ENCODE peak calls at places on chromosomes 3 and 15, in ten cellular contexts. X, I, J, B, R, V, H, Y, U and A are unnamed samples.
A peak's percentile ranks its signal among the peaks of the same experiment; 100 is the strongest.

GRCh38 chr3:171028025-171028778 is 1.7 kb upstream of the SLC2A2 start:
- DNase-seq in Y (no peak), J (peak; percentile 92), V (peak; percentile 52), I (peak; percentile 54), X (peak; percentile 63), H (peak; percentile 49), R (peak; percentile 92), U (peak; percentile 52), B (no peak), A (peak; percentile 77)

GRCh38 chr3:181176610-181177009 is 187.1 kb upstream of the DNAJC19 start:
- DNase-seq in V (no peak), B (no peak), H (peak; percentile 69), R (peak; percentile 16), X (peak; percentile 21), J (peak; percentile 53), I (peak; percentile 36), Y (no peak), U (peak; percentile 36), A (peak; percentile 61)

GRCh38 chr15:101497484-101498034 is 8.1 kb upstream of the PCSK6 start:
- DNase-seq in B (no peak), H (no peak), I (no peak), U (no peak), Y (peak; percentile 5), J (no peak), R (no peak), X (no peak), V (no peak), A (no peak)

GRCh38 chr15:41790756-41791546 is 16.7 kb downstream of the MAPKBP1 start:
- DNase-seq in X (no peak), B (no peak), Y (no peak), R (peak; percentile 76), J (peak; percentile 82), H (no peak), I (no peak), V (no peak), U (peak; percentile 30), A (peak; percentile 78)

GRCh38 chr3:129317014-129317771 is 38.5 kb downstream of the HMCES start:
- DNase-seq in U (no peak), H (no peak), J (no peak), X (no peak), I (no peak), B (no peak), V (no peak), Y (no peak), R (no peak), A (no peak)

GRCh38 chr15:75750261-75751050 is 37.8 kb upstream of the CSPG4 start:
- DNase-seq in I (no peak), V (no peak), U (no peak), R (no peak), J (no peak), B (no peak), X (no peak), Y (no peak), H (no peak), A (no peak)

GRCh38 chr15:48579945-48580671 is 65.4 kb downstream of the FBN1 start:
- DNase-seq in R (peak; percentile 48), Y (no peak), J (peak; percentile 59), V (no peak), I (no peak), H (no peak), X (no peak), B (no peak), U (no peak), A (peak; percentile 54)

GRCh38 chr3:14787630-14788029 is 31.1 kb upstream of the FGD5 start:
- DNase-seq in J (no peak), I (no peak), V (no peak), B (no peak), X (no peak), U (no peak), Y (no peak), R (no peak), H (no peak), A (no peak)

GRCh38 chr3:142224482-142225072 is 808 bp downstream of the GK5 start:
- DNase-seq in U (no peak), R (peak; percentile 12), V (no peak), B (no peak), Y (no peak), I (no peak), J (peak; percentile 40), H (no peak), X (no peak), A (peak; percentile 37)

GRCh38 chr15:83061680-83062079 is 5.4 kb downstream of the BTBD1 start:
- DNase-seq in U (no peak), H (no peak), X (no peak), R (peak; percentile 64), V (no peak), Y (no peak), B (no peak), J (peak; percentile 15), I (no peak), A (no peak)

GRCh38 chr3:55066406-55067128 is 138.7 kb upstream of the LRTM1 start:
- DNase-seq in B (no peak), R (no peak), U (no peak), Y (no peak), J (no peak), H (no peak), X (no peak), I (no peak), V (no peak), A (peak; percentile 31)

GRCh38 chr3:61439116-61439459 is 122.3 kb upstream of the PTPRG start:
- DNase-seq in I (no peak), B (no peak), Y (no peak), H (no peak), U (no peak), V (no peak), R (no peak), J (no peak), X (no peak), A (no peak)

GRCh38 chr3:146020969-146021368 is 140.0 kb downstream of the PLOD2 start:
- DNase-seq in I (no peak), X (no peak), V (no peak), U (no peak), R (no peak), Y (no peak), B (no peak), H (no peak), J (no peak), A (no peak)
- TF ChIP-seq CTCF in I (no peak), X (no peak), V (no peak), U (no peak), R (no peak), Y (no peak), B (peak; percentile 3), H (no peak), J (no peak), A (no peak)

GRCh38 chr3:156448300-156448699 is 106.6 kb downstream of the SSR3 start:
- DNase-seq in B (no peak), H (no peak), X (peak; percentile 64), U (no peak), V (no peak), I (no peak), Y (peak; percentile 39), J (peak; percentile 79), R (peak; percentile 26), A (peak; percentile 56)
- TF ChIP-seq CTCF in B (peak; percentile 68), H (no peak), X (peak; percentile 15), U (peak; percentile 10), V (peak; percentile 3), I (peak; percentile 22), Y (peak; percentile 44), J (peak; percentile 91), R (peak; percentile 59), A (peak; percentile 66)

DNA sequence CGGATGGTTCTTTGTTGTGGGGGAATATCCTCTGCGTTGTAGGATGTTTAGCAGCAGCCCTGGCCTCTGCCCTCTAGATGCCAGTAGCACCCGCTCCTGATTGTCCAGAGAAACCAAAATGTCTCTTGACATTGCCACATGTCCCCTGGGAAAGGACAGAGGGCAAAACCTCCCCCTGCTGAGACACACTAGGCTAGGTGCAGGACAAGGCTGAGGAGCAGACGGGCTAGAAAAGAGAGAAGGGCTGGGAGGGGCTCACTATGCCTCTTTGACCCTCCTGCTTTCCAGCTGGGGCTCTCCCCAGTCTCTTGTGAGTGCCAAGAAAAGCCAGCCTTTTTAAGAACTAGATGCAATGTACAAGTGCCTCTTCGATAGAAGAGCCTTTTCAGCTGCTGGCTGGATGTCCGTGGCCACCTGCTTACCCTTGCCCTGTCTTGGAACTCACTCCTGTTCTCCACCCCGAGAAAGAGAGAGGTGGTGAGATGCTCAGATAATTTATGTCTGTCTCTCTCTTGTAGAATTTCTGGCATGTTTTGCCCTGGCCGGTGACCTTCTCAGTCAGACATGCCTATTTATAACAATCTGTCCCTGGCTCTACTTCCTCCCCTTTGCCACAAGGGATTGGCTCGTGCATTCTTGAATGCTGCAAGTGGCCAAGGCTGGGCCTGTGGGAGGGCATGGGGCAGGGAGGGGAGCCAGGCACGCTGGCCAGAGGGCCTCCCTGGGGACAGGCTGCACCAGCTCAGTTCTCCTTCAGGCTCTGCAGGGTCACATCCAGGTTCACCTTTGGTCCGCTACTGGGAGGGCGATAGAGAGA is 142.6 kb downstream of the RPLP1 start:
- DNase-seq in B (no peak), R (peak; percentile 28), H (peak; percentile 86), Y (no peak), U (peak; percentile 78), V (peak; percentile 76), I (peak; percentile 80), J (no peak), X (no peak), A (no peak)
- TF ChIP-seq CTCF in B (no peak), R (no peak), H (no peak), Y (no peak), U (no peak), V (no peak), I (peak; percentile 13), J (no peak), X (no peak), A (no peak)

GRCh38 chr15:63600646-63601025 is 3.4 kb downstream of the FBXL22 start:
- DNase-seq in B (peak; percentile 98), V (peak; percentile 92), U (peak; percentile 91), J (peak; percentile 95), I (peak; percentile 88), Y (peak; percentile 95), R (peak; percentile 93), X (peak; percentile 67), H (peak; percentile 94), A (peak; percentile 95)
- TF ChIP-seq CTCF in B (no peak), V (no peak), U (no peak), J (no peak), I (peak; percentile 28), Y (peak; percentile 19), R (no peak), X (no peak), H (no peak), A (no peak)